ENCODE peak calls at places on chromosomes 7 and 10, in five cellular contexts. J is GM23338, S is HepG2, K is Panc1, Q is K562. G is an unnamed sample.

GRCh38 chr10:74589226-74589673 is 237.2 kb upstream of the KAT6B start:
- DNase-seq in J (peak), S (no peak), K (no peak), Q (peak), G (no peak)

GRCh38 chr7:100887186-100887954 is 2.1 kb downstream of the UFSP1 start:
- DNase-seq in J (no peak), S (no peak), K (no peak), Q (peak), G (peak)

GRCh38 chr7:158541330-158542010 is 46.2 kb downstream of the PTPRN2 start:
- DNase-seq in J (no peak), S (no peak), K (no peak), Q (peak), G (peak)

GRCh38 chr7:65477326-65477725 is 103.7 kb downstream of the ZNF92 start:
- DNase-seq in J (peak), S (peak), K (no peak), Q (peak), G (no peak)

GRCh38 chr7:11557627-11558026 is 274.4 kb downstream of the THSD7A start:
- DNase-seq in J (peak), S (peak), K (peak), Q (no peak), G (peak)

GRCh38 chr10:69004821-69005220 is 16.2 kb downstream of the KIFBP start:
- DNase-seq in J (peak), S (peak), K (no peak), Q (no peak), G (no peak)

GRCh38 chr7:100546129-100546867 is 7.3 kb downstream of the AGFG2 start:
- DNase-seq in J (no peak), S (peak), K (no peak), Q (no peak), G (no peak)

GRCh38 chr7:41156268-41156667 is 546.6 kb downstream of the INHBA start:
- DNase-seq in J (no peak), S (no peak), K (no peak), Q (no peak), G (no peak)

GRCh38 chr10:44845672-44846071 is 65.5 kb upstream of the TMEM72 start:
- DNase-seq in J (no peak), S (no peak), K (no peak), Q (no peak), G (no peak)

GRCh38 chr10:60042262-60042661 is 135.9 kb upstream of the CCDC6 start:
- DNase-seq in J (no peak), S (no peak), K (no peak), Q (no peak), G (no peak)

GRCh38 chr10:12726971-12727831 is 274.3 kb downstream of the CCDC3 start:
- DNase-seq in J (no peak), S (no peak), K (no peak), Q (no peak), G (no peak)

GRCh38 chr7:46830-47140 is 145.6 kb upstream of the FAM20C start:
- DNase-seq in J (no peak), S (no peak), K (no peak), Q (no peak), G (no peak)

GRCh38 chr7:100220833-100221718 is 1.3 kb downstream of the PVRIG start:
- DNase-seq in J (no peak), S (no peak), K (no peak), Q (no peak), G (no peak)

DNA sequence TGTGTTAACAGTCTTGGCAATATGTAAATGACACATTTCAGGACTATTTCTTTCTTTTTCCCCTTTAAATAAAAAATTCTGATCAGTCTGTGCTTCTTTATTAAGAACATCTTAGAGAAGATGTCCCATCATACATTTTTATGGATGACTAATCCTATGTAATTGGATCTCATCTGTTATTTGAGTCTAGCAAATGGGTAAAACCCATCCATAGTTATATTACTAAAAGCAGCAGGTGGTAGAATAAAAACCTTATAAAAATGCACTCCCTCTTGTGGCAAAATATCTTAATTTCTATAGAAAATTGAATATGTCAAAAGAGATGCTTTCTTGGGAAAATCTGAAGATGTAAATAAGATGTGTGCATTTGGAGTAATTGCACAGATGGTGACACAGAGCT is 35.3 kb downstream of the TRRAP start:
- DNase-seq in J (no peak), S (no peak), K (no peak), Q (no peak), G (no peak)
- TF ChIP-seq CTCF in J (no peak), S (no peak), K (no peak), Q (no peak), G (no peak)

GRCh38 chr10:2867788-2868299 is 199.5 kb upstream of the PFKP start:
- DNase-seq in J (no peak), S (no peak), K (no peak), Q (no peak), G (no peak)
- TF ChIP-seq REST in J (peak), S (peak), K (peak), Q (no peak), G (peak)

GRCh38 chr10:124745678-124746077 is 1.5 kb upstream of the FAM53B start:
- DNase-seq in J (peak), S (peak), K (peak), Q (peak), G (peak)
- TF ChIP-seq POLR2AphosphoS5 in J (no peak), S (no peak), K (no peak), Q (no peak), G (no peak)

DNA sequence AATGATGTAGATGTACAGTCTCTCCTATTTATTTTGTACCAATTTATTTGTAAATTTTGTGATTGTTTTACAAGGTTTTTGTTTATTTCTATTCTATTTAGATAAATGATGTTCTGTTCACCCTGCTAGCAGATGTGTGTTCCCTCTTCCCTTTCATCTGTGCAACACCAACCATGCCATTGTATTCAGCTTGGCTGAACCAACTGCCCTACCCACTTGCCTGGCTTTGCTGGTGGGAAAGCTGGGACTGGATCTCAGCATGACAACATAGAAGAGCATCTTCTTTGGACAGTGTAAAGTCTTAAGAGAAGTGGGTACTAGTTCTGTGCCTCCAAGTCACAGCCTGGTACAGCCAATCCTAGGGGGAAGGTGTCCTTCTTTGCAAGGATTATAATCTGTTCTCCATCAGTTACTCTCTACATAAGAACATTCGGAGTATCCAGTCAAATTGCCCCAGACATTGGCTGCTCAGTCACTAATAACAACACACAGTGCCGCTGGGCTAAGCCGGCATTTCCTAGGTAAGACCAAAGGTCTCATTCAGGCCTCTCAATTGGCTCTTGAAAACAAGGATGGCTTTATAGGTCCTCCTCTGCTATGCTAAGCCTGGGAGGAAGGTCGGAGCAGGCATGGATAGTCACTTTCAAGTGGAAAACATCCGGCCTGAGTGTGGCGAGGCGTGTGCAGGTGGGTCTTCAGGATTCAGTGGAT is 109.7 kb downstream of the NT5C2 start:
- DNase-seq in J (no peak), S (peak), K (no peak), Q (no peak), G (no peak)
- TF ChIP-seq CTCF in J (no peak), S (no peak), K (no peak), Q (no peak), G (no peak)

DNA sequence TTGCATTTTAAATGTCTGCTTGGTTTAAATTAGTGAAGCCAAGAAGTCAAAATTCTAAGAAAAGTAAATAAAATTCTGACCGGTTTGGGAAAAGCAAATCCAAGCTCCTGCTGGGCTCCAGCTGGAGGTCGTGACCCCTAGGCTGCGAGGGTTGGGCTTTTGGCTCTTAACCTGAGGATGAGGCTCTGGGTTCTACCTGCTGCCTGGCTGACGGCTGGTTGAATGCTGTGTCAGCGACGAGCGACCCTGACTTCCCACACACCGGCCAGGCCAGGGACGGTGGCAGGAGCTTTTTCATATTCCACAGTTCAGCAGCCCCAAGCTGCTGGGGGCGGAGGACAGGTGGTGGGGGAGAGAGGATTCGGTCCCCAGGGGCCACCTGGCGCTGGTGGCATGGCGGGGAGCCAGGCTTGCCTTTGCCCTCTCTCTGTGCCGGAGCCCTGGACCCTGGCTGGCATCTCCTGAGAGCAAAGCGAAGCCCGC is 843 bp upstream of the PLPP4 start:
- DNase-seq in J (peak), S (no peak), K (no peak), Q (no peak), G (no peak)
- TF ChIP-seq REST in J (no peak), S (no peak), K (no peak), Q (no peak), G (no peak)

GRCh38 chr7:110061387-110061786 is 1029.5 kb upstream of the LRRN3 start:
- DNase-seq in J (no peak), S (no peak), K (no peak), Q (no peak), G (no peak)

GRCh38 chr7:110065112-110065511 is 1025.8 kb upstream of the LRRN3 start:
- DNase-seq in J (no peak), S (no peak), K (no peak), Q (no peak), G (no peak)
- TF ChIP-seq POLR2AphosphoS5 in J (no peak), S (no peak), K (no peak), Q (no peak), G (no peak)

GRCh38 chr10:2836921-2837662 is 230.3 kb upstream of the PFKP start:
- DNase-seq in J (no peak), S (no peak), K (no peak), Q (no peak), G (no peak)

GRCh38 chr10:2844925-2845324 is 222.4 kb upstream of the PFKP start:
- DNase-seq in J (no peak), S (no peak), K (no peak), Q (no peak), G (no peak)

GRCh38 chr10:2835950-2836349 is 231.4 kb upstream of the PFKP start:
- DNase-seq in J (no peak), S (no peak), K (no peak), Q (no peak), G (no peak)

GRCh38 chr10:2839081-2839725 is 228.1 kb upstream of the PFKP start:
- DNase-seq in J (peak), S (peak), K (no peak), Q (peak), G (no peak)
- TF ChIP-seq CTCF in J (peak), S (peak), K (peak), Q (peak), G (peak)

GRCh38 chr10:102195301-102195870 is 30.7 kb upstream of the ELOVL3 start:
- DNase-seq in J (no peak), S (no peak), K (no peak), Q (no peak), G (no peak)
- TF ChIP-seq REST in J (no peak), S (no peak), K (no peak), Q (no peak), G (no peak)

GRCh38 chr7:108002726-108003590 is at the start of gene LAMB1:
- DNase-seq in J (peak), S (peak), K (no peak), Q (peak), G (no peak)
- TF ChIP-seq POLR2AphosphoS5 in J (peak), S (peak), K (peak), Q (peak), G (no peak)

G was measured in HL-60.